ENCODE peak calls at places on chromosomes 7 and 10, in ten cellular contexts. X is heart right ventricle; J is neural progenitor cell; E is colonic mucosa; T is ovary; H is cardiac muscle cell; D is A549; I is thoracic aorta; G is effector memory CD4-positive, alpha-beta T cell; V is neuronal stem cell. Y is an unnamed sample.

GRCh38 chr7:138116156-138116555 is 39.9 kb downstream of the AKR1D1 start:
- DNase-seq in X (no peak), J (no peak), E (no peak), T (no peak), H (peak; percentile 92), D (peak; percentile 40), I (no peak), G (no peak), V (no peak), Y (no peak)

GRCh38 chr7:138579136-138579535 is 119.1 kb downstream of the TRIM24 start:
- DNase-seq in X (no peak), J (no peak), E (no peak), T (no peak), H (no peak), D (no peak), I (no peak), G (no peak), V (no peak), Y (no peak)

GRCh38 chr7:116706668-116707126 is 34.7 kb downstream of the MET start:
- DNase-seq in X (no peak), J (no peak), E (peak; percentile 27), T (no peak), H (peak; percentile 41), D (peak; percentile 82), I (no peak), G (no peak), V (no peak), Y (no peak)

GRCh38 chr7:81676105-81676811 is 93.6 kb downstream of the HGF start:
- DNase-seq in X (no peak), J (peak; percentile 4), E (no peak), T (no peak), H (peak; percentile 41), D (no peak), I (no peak), G (no peak), V (no peak), Y (no peak)

GRCh38 chr7:17432793-17433192 is 134.3 kb downstream of the AHR start:
- DNase-seq in X (no peak), J (no peak), E (no peak), T (no peak), H (no peak), D (no peak), I (no peak), G (no peak), V (no peak), Y (no peak)

GRCh38 chr10:10564081-10564480 is 453.6 kb upstream of the CELF2 start:
- DNase-seq in X (no peak), J (peak; percentile 70), E (no peak), T (no peak), H (peak; percentile 22), D (no peak), I (no peak), G (no peak), V (peak; percentile 65), Y (no peak)

GRCh38 chr7:80724249-80724871 is 85.9 kb downstream of the CD36 start:
- DNase-seq in X (no peak), J (peak; percentile 5), E (no peak), T (no peak), H (no peak), D (no peak), I (no peak), G (no peak), V (no peak), Y (no peak)

GRCh38 chr7:12766416-12766815 is 79.0 kb downstream of the ARL4A start:
- DNase-seq in X (no peak), J (no peak), E (no peak), T (no peak), H (no peak), D (no peak), I (no peak), G (no peak), V (no peak), Y (no peak)

GRCh38 chr10:124741922-124742417 is 2.2 kb downstream of the FAM53B start:
- DNase-seq in X (no peak), J (no peak), E (no peak), T (no peak), H (no peak), D (no peak), I (no peak), G (no peak), V (no peak), Y (no peak)

GRCh38 chr7:74655785-74656420 is 1.6 kb upstream of the GTF2I start:
- DNase-seq in X (no peak), J (no peak), E (no peak), T (no peak), H (no peak), D (no peak), I (no peak), G (no peak), V (no peak), Y (no peak)

GRCh38 chr7:97973206-97973658 is 16.8 kb downstream of the OCM2 start:
- DNase-seq in X (no peak), J (peak; percentile 87), E (no peak), T (no peak), H (no peak), D (peak; percentile 29), I (no peak), G (no peak), V (no peak), Y (no peak)

GRCh38 chr10:45008524-45009161 is 7.9 kb downstream of the ZNF22 start:
- DNase-seq in X (no peak), J (peak; percentile 78), E (peak; percentile 50), T (no peak), H (peak; percentile 94), D (peak; percentile 86), I (no peak), G (peak; percentile 14), V (peak; percentile 70), Y (no peak)

GRCh38 chr10:35592421-35592820 is 12.7 kb upstream of the GJD4 start:
- DNase-seq in X (no peak), J (no peak), E (no peak), T (no peak), H (no peak), D (no peak), I (no peak), G (no peak), V (no peak), Y (no peak)

GRCh38 chr10:71390921-71391690 is 5.6 kb upstream of the CDH23 start:
- DNase-seq in X (no peak), J (no peak), E (no peak), T (no peak), H (no peak), D (no peak), I (no peak), G (no peak), V (no peak), Y (no peak)

DNA sequence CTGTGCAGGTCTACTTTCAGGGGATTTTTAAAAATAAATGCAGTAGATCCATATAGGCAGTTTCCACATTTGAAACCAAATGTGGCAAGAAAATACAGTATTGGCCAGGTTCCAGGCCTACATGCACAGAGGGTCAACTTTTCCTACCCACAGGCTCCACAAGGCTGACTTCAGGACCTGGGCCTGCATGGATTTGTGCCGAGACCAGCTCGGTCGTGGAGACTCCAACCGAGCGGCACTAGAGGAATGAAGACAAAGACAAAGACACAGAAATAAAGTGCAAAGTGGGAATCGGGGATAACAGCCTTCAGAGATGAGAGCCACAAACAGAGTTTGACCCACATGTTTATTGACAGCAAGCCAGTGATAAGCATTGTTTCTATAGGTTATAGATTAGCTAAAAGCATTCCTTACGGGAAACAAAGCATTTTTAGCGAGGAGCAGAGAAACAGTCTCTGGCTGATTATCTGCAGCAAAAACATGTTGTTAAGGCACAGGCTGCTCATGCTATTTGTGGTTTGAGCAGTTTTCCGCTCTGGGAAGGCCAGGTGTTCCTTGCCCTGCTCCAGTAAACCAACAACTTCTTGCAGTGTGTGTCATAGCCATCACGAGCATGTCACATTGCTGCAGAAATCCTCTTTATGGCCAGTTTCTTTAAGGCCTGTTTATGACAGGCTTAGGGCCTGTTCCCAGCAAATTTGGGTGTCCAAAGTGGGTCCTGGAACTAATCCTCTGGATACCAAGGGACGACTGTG is 52.6 kb downstream of the ZNF37A start:
- DNase-seq in X (no peak), J (no peak), E (no peak), T (no peak), H (no peak), D (no peak), I (no peak), G (no peak), V (no peak), Y (no peak)
- H3K9me3 ChIP-seq in X (no peaks in the 10 kb centered on the region), J (peaks cover 17% of the 10 kb centered on the region), E (no peaks in the 10 kb centered on the region), T (no peaks in the 10 kb centered on the region), H (no peaks in the 10 kb centered on the region), D (peaks cover 6% of the 10 kb centered on the region), I (no peaks in the 10 kb centered on the region), G (no peaks in the 10 kb centered on the region), V (peaks cover 14% of the 10 kb centered on the region), Y (no peaks in the 10 kb centered on the region)

DNA sequence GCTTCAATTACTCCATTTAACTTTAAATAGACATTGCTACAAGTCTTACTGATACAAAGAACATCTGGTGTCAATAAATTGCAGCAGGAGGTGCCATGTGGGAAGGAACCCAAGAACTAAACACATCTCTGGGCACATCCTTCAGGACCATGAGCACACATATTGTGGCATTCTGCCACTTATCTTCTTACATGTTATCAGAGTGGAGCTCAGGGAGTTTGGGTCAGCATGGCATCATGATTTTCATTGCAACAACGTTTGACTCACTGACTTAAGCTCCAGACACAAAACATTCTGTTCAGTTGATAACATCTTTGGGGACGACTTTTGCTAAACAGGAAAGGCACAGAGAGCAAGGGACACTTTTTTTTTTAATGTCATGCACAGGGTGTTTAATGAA is 227.0 kb downstream of the DKK1 start:
- DNase-seq in X (no peak), J (no peak), E (no peak), T (no peak), H (peak; percentile 43), D (no peak), I (no peak), G (no peak), V (no peak), Y (no peak)
- H3K4me1 ChIP-seq in X (no peaks in the 10 kb centered on the region), J (no peaks in the 10 kb centered on the region), E (no peaks in the 10 kb centered on the region), T (no peaks in the 10 kb centered on the region), H (no peaks in the 10 kb centered on the region), D (peaks cover 20% of the 10 kb centered on the region), I (no peaks in the 10 kb centered on the region), G (no peaks in the 10 kb centered on the region), V (peaks cover 2% of the 10 kb centered on the region), Y (no peaks in the 10 kb centered on the region)

DNA sequence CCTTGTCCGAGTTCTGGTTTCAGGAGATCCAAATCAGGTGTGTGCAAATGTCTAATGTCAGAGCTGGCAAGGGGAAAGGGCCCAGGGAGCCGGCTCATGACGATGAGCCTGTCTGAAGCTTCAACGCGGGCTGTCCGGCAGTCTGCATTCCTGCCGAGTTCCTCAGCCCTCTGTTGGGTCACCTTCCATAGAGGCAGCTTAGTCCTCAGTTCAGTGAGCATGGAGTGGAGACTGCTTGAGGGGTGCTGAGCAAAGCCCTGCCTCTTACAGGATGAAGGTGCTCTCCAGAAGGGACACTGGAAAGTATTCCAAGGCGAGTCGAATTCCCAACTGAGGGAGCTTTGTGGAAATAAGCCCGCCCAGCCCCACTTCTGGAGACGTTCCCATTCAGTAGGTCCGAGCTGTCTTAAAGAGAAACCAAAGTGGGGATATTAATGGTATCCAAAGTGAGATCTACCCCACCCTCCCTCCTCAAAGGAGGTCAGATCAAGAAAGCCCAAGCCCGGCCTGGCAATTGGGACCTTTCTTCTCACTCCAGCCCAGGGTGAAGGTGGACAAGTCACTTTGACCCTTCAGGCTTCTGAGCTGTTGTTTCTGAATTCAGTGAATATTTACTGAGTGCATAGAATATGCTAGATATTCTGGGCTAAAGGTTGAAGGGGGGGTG is 3.3 kb downstream of the EGFR start:
- DNase-seq in X (no peak), J (no peak), E (no peak), T (no peak), H (no peak), D (no peak), I (no peak), G (no peak), V (no peak), Y (no peak)
- H3K4me3 ChIP-seq in X (peak overlapping the region; percentile 69), J (no peak overlapping the region), E (no peak overlapping the region), T (no peak overlapping the region), H (no peak overlapping the region), D (peak overlapping the region; percentile 95), I (peak overlapping the region; percentile 86), G (no peak overlapping the region), V (no peak overlapping the region), Y (no peak overlapping the region)

GRCh38 chr7:621572-622285 is 102.1 kb upstream of the PDGFA start:
- DNase-seq in X (no peak), J (no peak), E (peak; percentile 77), T (no peak), H (no peak), D (no peak), I (no peak), G (no peak), V (no peak), Y (no peak)
- H3K9me3 ChIP-seq in X (peaks cover 15% of the 10 kb centered on the region), J (peaks cover 17% of the 10 kb centered on the region), E (no peaks in the 10 kb centered on the region), T (no peaks in the 10 kb centered on the region), H (no peaks in the 10 kb centered on the region), D (peaks cover 19% of the 10 kb centered on the region), I (peaks cover 22% of the 10 kb centered on the region), G (peaks cover 18% of the 10 kb centered on the region), V (peaks cover 21% of the 10 kb centered on the region), Y (peaks cover 25% of the 10 kb centered on the region)